ENCODE peak calls at places on chromosomes 5 and 9, in six cellular contexts. T, G, Y, F, H and E are unnamed samples.

GRCh38 chr9:135818718-135819475 is 88.4 kb downstream of the CAMSAP1 start:
- DNase-seq in Y (no peak), G (no peak), F (no peak), H (no peak), T (no peak), E (no peak)

GRCh38 chr5:10524376-10525123 is 39.3 kb upstream of the ANKRD33B start:
- DNase-seq in G (no peak), Y (peak; percentile 95), H (peak; percentile 97), T (no peak), F (no peak), E (no peak)

GRCh38 chr5:156678484-156678883 is 171.6 kb upstream of the PPP1R2B start:
- DNase-seq in F (no peak), H (no peak), Y (no peak), T (no peak), G (no peak), E (no peak)

GRCh38 chr5:52560366-52560765 is 227.3 kb upstream of the ITGA1 start:
- DNase-seq in Y (peak; percentile 15), G (peak; percentile 1), H (peak; percentile 6), F (no peak), T (no peak), E (no peak)

GRCh38 chr9:84325347-84325982 is 15.1 kb downstream of the SLC28A3 start:
- DNase-seq in H (peak; percentile 21), F (no peak), G (no peak), T (no peak), Y (peak; percentile 57), E (no peak)

GRCh38 chr5:112491257-112491656 is 72.2 kb upstream of the EPB41L4A start:
- DNase-seq in Y (peak; percentile 16), T (no peak), G (peak; percentile 18), F (peak; percentile 7), H (peak; percentile 1), E (peak; percentile 15)

GRCh38 chr5:133327946-133328401 is 276.2 kb downstream of the HSPA4 start:
- DNase-seq in F (no peak), Y (no peak), T (peak; percentile 32), H (no peak), G (no peak), E (no peak)

GRCh38 chr5:83931969-83932368 is 211.3 kb upstream of the HAPLN1 start:
- DNase-seq in Y (no peak), H (no peak), F (no peak), T (no peak), G (no peak), E (no peak)

GRCh38 chr5:5014836-5015235 is 125.3 kb upstream of the ADAMTS16 start:
- DNase-seq in T (no peak), H (peak; percentile 70), Y (no peak), G (no peak), F (peak; percentile 85), E (no peak)

GRCh38 chr5:89343666-89344065 is 460.7 kb upstream of the MEF2C start:
- DNase-seq in G (no peak), F (no peak), Y (peak; percentile 9), H (peak; percentile 39), T (peak; percentile 72), E (peak; percentile 1)

GRCh38 chr5:150517272-150518152 is 9.6 kb downstream of the NDST1 start:
- DNase-seq in F (no peak), G (no peak), H (peak; percentile 78), Y (peak; percentile 97), T (no peak), E (no peak)

GRCh38 chr9:17082343-17082742 is 52.5 kb upstream of the CNTLN start:
- DNase-seq in G (no peak), T (no peak), F (peak; percentile 68), H (peak; percentile 51), Y (peak; percentile 36), E (no peak)

GRCh38 chr5:80655231-80655784 is 525 bp upstream of the DHFR start:
- DNase-seq in Y (peak; percentile 41), T (no peak), F (no peak), H (peak; percentile 15), G (peak; percentile 45), E (no peak)

GRCh38 chr5:36938129-36938528 is 61.6 kb downstream of the NIPBL start:
- DNase-seq in G (no peak), F (peak; percentile 55), T (no peak), Y (no peak), H (no peak), E (no peak)

GRCh38 chr9:788777-789176 is 52.7 kb upstream of the DMRT1 start:
- DNase-seq in F (no peak), G (no peak), H (no peak), Y (no peak), T (no peak), E (no peak)

GRCh38 chr9:100377015-100377414 is 24.3 kb upstream of the TEX10 start:
- DNase-seq in G (no peak), H (no peak), F (no peak), Y (no peak), T (no peak), E (no peak)

GRCh38 chr5:159419567-159419966 is 89.3 kb upstream of the IL12B start:
- DNase-seq in F (no peak), G (no peak), Y (no peak), H (no peak), T (no peak), E (no peak)

GRCh38 chr9:133844876-133845658 is 106.9 kb upstream of the SARDH start:
- DNase-seq in T (peak; percentile 88), F (no peak), G (no peak), H (peak; percentile 60), Y (peak; percentile 79), E (no peak)

GRCh38 chr5:124408738-124409453 is 337.5 kb downstream of the ZNF608 start:
- DNase-seq in Y (no peak), F (peak; percentile 70), G (no peak), T (no peak), H (peak; percentile 53), E (no peak)

GRCh38 chr9:127307802-127308201 is 43.2 kb downstream of the GARNL3 start:
- DNase-seq in Y (no peak), T (no peak), F (no peak), H (no peak), G (no peak), E (no peak)

GRCh38 chr9:70256123-70256551 is 2.6 kb upstream of the SMC5 start:
- DNase-seq in H (peak; percentile 83), F (peak; percentile 22), T (no peak), Y (peak; percentile 91), G (no peak), E (no peak)

GRCh38 chr5:153445875-153446567 is 44.4 kb upstream of the GRIA1 start:
- DNase-seq in T (no peak), F (no peak), G (no peak), H (peak; percentile 71), Y (no peak), E (no peak)

GRCh38 chr5:135944967-135945560 is 9.7 kb downstream of the LECT2 start:
- DNase-seq in T (no peak), G (peak; percentile 84), H (peak; percentile 88), F (peak; percentile 87), Y (peak; percentile 94), E (peak; percentile 62)

GRCh38 chr9:104386020-104386419 is 118.0 kb upstream of the OR13F1 start:
- DNase-seq in F (no peak), H (no peak), T (no peak), G (no peak), Y (no peak), E (no peak)

GRCh38 chr5:107594253-107595045 is 76.3 kb downstream of the EFNA5 start:
- DNase-seq in Y (no peak), G (no peak), T (no peak), H (peak; percentile 28), F (no peak), E (no peak)

GRCh38 chr9:109520475-109521132 is 22.5 kb upstream of the PTPN3 start:
- DNase-seq in G (peak; percentile 60), H (peak; percentile 79), T (no peak), F (peak; percentile 85), Y (peak; percentile 84), E (peak; percentile 66)

GRCh38 chr5:116652196-116652729 is 77.6 kb upstream of the SEMA6A start:
- DNase-seq in H (peak; percentile 59), G (no peak), F (peak; percentile 56), T (no peak), Y (peak; percentile 72), E (no peak)

GRCh38 chr5:159518361-159518760 is 188.1 kb upstream of the IL12B start:
- DNase-seq in H (peak; percentile 39), G (no peak), T (no peak), F (no peak), Y (peak; percentile 29), E (no peak)

GRCh38 chr9:107270580-107270979 is 12.5 kb upstream of the RAD23B start:
- DNase-seq in T (no peak), H (no peak), G (no peak), Y (no peak), F (no peak), E (no peak)
- H3K4me3 ChIP-seq in T (no peak overlapping the region), H (no peak overlapping the region), G (no peak overlapping the region), Y (no peak overlapping the region), F (no peak overlapping the region), E (no peak overlapping the region)

DNA sequence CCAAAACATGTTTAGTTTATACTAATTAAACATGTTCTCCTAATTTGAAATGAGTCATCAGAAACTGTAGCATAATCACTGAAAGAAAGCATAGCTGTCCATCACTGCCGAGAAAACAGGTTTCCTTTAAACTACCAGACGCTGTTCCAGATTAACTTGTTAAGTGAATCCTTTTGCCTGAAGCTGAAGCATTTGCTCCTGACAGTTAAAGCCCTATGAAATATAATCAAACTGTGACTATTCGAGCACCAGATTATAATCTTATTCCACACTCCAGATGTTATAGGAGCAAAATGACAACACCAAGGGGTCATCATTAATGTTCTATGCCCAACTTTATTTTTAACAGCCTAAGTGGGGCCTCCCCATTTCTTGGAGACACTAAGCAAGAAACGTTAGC is 86.0 kb upstream of the CTSL start:
- DNase-seq in T (no peak), G (no peak), Y (no peak), H (no peak), F (no peak), E (no peak)
- H3K4me3 ChIP-seq in T (no peak overlapping the region), G (no peak overlapping the region), Y (no peak overlapping the region), H (no peak overlapping the region), F (no peak overlapping the region), E (no peak overlapping the region)

DNA sequence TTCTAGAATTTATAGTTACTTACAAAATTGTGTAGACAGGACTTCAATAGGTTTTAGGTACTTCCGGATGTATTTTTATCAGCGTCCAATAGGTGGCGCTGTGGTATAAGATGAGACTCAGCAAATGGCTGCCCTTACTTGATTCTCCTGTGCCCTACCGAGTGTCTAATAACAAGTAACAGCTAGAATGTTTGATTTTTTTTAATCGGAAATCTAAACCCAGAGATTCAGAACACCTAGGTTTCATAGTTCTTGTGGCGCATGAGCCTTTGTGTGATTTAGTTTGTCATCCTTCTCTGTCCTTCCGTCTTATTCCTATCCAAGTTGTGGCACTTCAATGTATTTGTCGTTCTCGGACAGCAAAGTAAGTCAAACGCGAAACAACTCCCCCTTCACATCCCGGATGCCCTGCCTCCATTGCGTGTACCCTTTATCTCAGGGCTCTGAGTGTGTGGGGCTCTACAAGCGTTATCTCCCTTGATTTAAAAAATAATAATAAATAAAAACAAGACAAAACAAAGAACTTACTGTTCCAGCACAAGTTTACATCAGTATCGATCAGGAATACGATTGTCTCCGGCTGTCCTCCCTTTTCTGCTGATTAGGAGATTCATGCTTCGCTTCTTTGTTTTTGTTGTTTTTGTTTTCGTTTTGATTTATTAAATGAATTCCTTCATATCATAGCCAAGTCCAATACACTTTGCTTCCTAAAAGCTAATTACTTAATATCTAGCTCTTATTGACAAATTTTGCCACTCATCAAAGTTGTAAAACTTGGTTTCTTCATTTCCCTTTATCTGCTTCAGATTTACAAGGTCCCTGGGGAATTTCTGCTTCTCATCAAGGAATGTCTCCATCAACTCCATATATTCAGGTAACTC is 50.7 kb upstream of the SLC30A5 start:
- DNase-seq in H (peak; percentile 95), T (peak; percentile 76), G (peak; percentile 89), F (peak; percentile 87), Y (peak; percentile 97), E (peak; percentile 96)
- H3K4me3 ChIP-seq in H (peak overlapping the region; percentile 69), T (peak overlapping the region; percentile 28), G (peak overlapping the region; percentile 63), F (peak overlapping the region; percentile 44), Y (peak overlapping the region; percentile 57), E (peak overlapping the region; percentile 52)

GRCh38 chr5:96876292-96876850 is at the start of gene ERAP2:
- DNase-seq in F (no peak), H (peak; percentile 60), T (no peak), G (peak; percentile 78), Y (peak; percentile 71), E (peak; percentile 83)
- H3K4me3 ChIP-seq in F (no peak within 1 kb of the TSS), H (peak within 1 kb of the TSS; percentile 71), T (peak within 1 kb of the TSS; percentile 63), G (peak within 1 kb of the TSS; percentile 80), Y (peak within 1 kb of the TSS; percentile 59), E (peak within 1 kb of the TSS; percentile 71)